ENCODE peak calls at places on chromosome 20, in nine cellular contexts. D is ascending aorta; L is psoas muscle; I is CD4-positive, alpha-beta T cell; P is heart left ventricle; T is A549; M is fibroblast of pulmonary artery; U is BJ; Q is left lung. C is an unnamed sample.

GRCh38 chr20:23920936-23921335 is 41.4 kb upstream of the CST5 start:
- DNase-seq in D (no peak), M (no peak), P (no peak), U (no peak), I (no peak), L (no peak), T (no peak), Q (no peak), C (no peak)

GRCh38 chr20:54254596-54254995 is 46.7 kb downstream of the PFDN4 start:
- DNase-seq in M (peak), Q (no peak), P (no peak), D (no peak), T (no peak), U (no peak), I (no peak), L (no peak), C (no peak)

GRCh38 chr20:36275441-36276189 is 30.5 kb upstream of the DLGAP4 start:
- DNase-seq in I (no peak), U (no peak), D (no peak), L (no peak), T (no peak), P (no peak), M (no peak), Q (no peak), C (no peak)

GRCh38 chr20:62454936-62455673 is 20.7 kb downstream of the GATA5 start:
- DNase-seq in L (no peak), U (no peak), M (no peak), P (no peak), D (no peak), I (no peak), T (no peak), Q (no peak), C (no peak)

GRCh38 chr20:4192378-4193048 is 177.2 kb upstream of the RNF24 start:
- DNase-seq in U (no peak), M (peak), L (no peak), Q (no peak), T (peak), D (no peak), I (no peak), P (no peak), C (no peak)

GRCh38 chr20:16405254-16405653 is 168.0 kb downstream of the KIF16B start:
- DNase-seq in L (no peak), D (no peak), P (no peak), I (no peak), T (no peak), M (no peak), U (no peak), Q (no peak), C (no peak)

GRCh38 chr20:47677314-47678129 is 107.8 kb downstream of the SULF2 start:
- DNase-seq in M (peak), Q (no peak), D (no peak), T (peak), U (no peak), I (peak), L (no peak), P (no peak), C (no peak)

GRCh38 chr20:39057911-39058310 is 95.8 kb downstream of the DHX35 start:
- DNase-seq in I (no peak), T (no peak), U (no peak), P (no peak), L (no peak), D (no peak), M (no peak), Q (no peak), C (no peak)

GRCh38 chr20:19812056-19812455 is 54.0 kb downstream of the RIN2 start:
- DNase-seq in Q (no peak), U (no peak), M (no peak), P (no peak), L (no peak), T (no peak), I (no peak), D (no peak), C (no peak)

GRCh38 chr20:49310695-49311094 is 32.8 kb upstream of the ZNFX1 start:
- DNase-seq in D (no peak), Q (no peak), U (no peak), L (no peak), P (no peak), I (no peak), M (peak), T (no peak), C (no peak)

GRCh38 chr20:49303211-49303610 is 25.4 kb upstream of the ZNFX1 start:
- DNase-seq in D (no peak), I (no peak), Q (no peak), M (peak), U (peak), T (no peak), P (no peak), L (no peak), C (no peak)

GRCh38 chr20:49312661-49313060 is 34.8 kb upstream of the ZNFX1 start:
- DNase-seq in P (no peak), L (no peak), Q (no peak), T (no peak), M (no peak), U (no peak), I (no peak), D (no peak), C (no peak)

GRCh38 chr20:49308875-49309274 is 31.0 kb upstream of the ZNFX1 start:
- DNase-seq in L (no peak), I (no peak), U (no peak), P (no peak), D (no peak), M (no peak), T (no peak), Q (no peak), C (no peak)

DNA sequence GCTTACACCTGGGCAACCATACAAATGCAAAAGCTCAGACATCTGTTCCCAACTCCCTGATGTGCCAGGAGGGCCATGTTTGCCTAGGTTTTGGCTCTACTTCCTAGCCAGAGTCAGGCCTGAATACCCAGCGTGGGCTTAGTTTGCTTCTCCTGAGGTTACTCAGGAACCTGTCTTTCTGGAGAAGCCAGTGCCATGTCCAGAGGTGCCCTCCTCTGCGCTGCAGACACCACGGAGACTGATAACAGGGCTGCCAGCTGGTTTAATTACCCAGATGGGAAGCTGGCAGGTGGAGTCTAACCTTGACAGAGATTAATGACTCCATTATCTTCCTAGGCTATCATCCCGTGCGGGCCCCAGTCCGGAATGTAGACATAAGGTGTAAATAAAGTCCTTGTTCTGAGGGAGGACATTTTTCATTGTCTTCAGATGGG is 29.1 kb upstream of the ZNFX1 start:
- DNase-seq in I (no peak), Q (no peak), P (no peak), L (no peak), U (no peak), M (no peak), T (no peak), D (no peak), C (no peak)
- TF ChIP-seq CTCF in I (no peak), Q (no peak), P (no peak), L (no peak), U (no peak), M (no peak), T (no peak), D (no peak), C (no peak)

DNA sequence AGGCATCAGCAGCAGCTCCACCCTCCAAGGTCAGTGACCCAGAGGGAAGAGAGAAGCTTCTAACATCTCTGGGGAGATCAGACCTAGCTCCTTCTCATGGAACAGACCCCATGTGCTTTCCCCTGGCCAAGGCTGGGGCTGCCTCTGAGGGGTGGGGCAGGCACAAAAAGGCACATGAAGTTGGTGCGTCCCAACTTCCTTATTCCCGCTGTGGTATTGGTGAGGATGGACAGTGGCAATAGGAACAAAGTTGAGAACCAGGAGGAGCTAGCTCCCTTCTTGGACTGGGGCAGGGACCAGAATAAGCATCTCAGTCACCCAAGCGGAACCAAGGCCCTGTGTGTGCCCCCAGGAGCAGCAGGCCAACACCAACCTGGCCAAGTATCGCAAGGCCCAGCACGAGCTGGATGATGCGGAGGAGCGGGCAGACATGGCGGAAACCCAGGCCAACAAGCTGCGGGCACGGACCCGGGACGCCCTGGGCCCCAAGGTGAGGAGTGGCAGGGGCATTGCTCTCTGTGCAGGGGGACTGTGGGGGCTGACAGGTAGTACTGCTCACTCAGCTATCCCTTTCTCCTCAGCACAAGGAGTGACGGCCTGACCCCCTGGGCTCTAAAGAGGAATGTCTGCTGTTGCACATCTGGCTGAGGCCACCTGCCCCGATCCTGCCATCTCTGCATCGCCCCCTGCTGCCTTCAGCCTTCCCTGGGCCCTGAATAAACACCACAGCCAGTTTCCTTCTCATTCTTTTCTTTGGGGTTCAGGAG is 46.1 kb downstream of the MYH7B start:
- DNase-seq in I (no peak), Q (no peak), U (no peak), D (no peak), L (peak), T (no peak), P (peak), M (no peak), C (no peak)
- TF ChIP-seq CTCF in I (no peak), Q (no peak), U (peak), D (no peak), L (peak), T (peak), P (no peak), M (peak), C (no peak)

GRCh38 chr20:8858181-8858794 is 210.6 kb upstream of the PLCB4 start:
- DNase-seq in D (no peak), L (no peak), M (peak), Q (no peak), P (no peak), T (no peak), I (no peak), U (no peak), C (no peak)

GRCh38 chr20:8854566-8854965 is 214.3 kb upstream of the PLCB4 start:
- DNase-seq in L (peak), M (peak), P (peak), Q (peak), T (no peak), D (peak), I (no peak), U (no peak), C (no peak)

GRCh38 chr20:8853805-8854338 is 215.0 kb upstream of the PLCB4 start:
- DNase-seq in Q (no peak), U (no peak), D (peak), I (no peak), T (peak), M (peak), P (no peak), L (no peak), C (no peak)

GRCh38 chr20:8856668-8857067 is 212.2 kb upstream of the PLCB4 start:
- DNase-seq in Q (no peak), D (no peak), M (no peak), U (no peak), P (no peak), I (no peak), T (no peak), L (no peak), C (no peak)

DNA sequence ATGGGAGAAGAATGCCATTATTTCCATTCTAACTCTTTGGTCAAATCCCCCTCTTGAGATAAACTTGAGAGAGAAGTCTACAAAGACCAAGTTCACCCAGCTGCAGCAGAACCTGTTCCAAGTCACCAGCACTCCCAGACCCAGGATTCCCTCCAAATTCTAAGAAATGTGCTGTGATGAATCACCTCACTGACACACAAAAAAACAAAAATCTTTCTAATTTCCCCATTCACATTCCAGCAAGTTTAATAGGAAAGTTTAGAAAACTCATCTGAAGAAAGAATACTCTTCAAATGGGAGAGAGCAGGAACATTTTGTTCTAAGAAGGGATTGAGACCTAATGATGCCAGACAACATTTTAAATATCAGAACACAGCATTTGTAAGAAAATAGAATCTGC is 213.6 kb upstream of the PLCB4 start:
- DNase-seq in I (no peak), D (peak), U (no peak), L (peak), Q (no peak), M (peak), T (no peak), P (no peak), C (no peak)
- TF ChIP-seq CTCF in I (no peak), D (no peak), U (no peak), L (no peak), Q (no peak), M (no peak), T (no peak), P (no peak), C (no peak)

DNA sequence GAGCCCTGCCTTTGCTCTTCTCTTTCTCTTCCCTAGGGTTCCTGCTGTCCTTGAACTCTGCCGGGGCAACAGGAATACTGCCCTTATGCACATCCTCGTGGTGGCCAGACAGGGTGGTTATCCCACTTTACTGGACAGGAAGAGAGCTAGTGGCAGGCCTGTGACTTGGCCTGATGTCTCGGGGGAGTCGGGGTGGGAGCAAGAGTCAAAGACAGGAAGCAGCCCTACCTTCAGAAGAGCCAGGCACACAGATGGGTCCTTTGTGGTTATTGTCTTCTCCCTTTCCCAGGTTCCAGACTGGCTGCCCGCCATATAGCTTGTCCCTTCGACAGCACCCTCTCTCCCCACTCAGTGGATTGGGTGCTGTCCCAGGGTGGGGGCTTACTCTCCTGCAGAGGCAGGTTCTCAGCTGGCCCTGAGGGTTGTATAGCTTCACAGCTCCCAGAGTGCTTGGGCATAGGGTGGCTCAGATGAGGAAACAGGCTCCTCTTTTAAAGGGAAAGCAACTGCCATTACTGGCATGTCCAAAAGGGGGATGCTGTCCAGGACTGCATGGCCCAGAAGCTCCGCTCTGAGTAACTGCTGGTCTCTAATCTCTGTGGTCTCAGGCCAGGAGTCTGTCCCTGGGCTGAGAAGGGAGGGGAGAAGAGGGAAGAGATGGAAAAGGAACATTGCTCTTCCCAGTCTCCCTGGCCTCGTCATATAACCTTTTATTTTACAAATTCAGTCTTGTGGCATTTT is 17.3 kb downstream of the PLCG1 start:
- DNase-seq in I (no peak), T (no peak), Q (no peak), P (peak), L (peak), M (no peak), D (no peak), U (no peak), C (no peak)
- TF ChIP-seq CTCF in I (no peak), T (no peak), Q (no peak), P (no peak), L (no peak), M (no peak), D (no peak), U (no peak), C (no peak)

C was measured in CD14-positive monocyte.